ENCODE peak calls at places on chromosomes 1 and 21, in seven cellular contexts. P, J, T, G, W, X and L are unnamed samples.

GRCh38 chr21:44967082-44968047 is 27.5 kb downstream of the SLX9 start:
- DNase-seq in P (no peak), J (no peak), T (no peak), G (no peak), W (no peak), X (no peak), L (no peak)

GRCh38 chr1:43472087-43472462 is 18.3 kb upstream of the HYI start:
- DNase-seq in P (no peak), J (no peak), T (no peak), G (no peak), W (no peak), X (no peak), L (no peak)

GRCh38 chr1:9289090-9289534 is 3.6 kb upstream of the SPSB1 start:
- DNase-seq in P (peak; percentile 60), J (peak; percentile 37), T (no peak), G (peak; percentile 79), W (peak; percentile 68), X (peak; percentile 83), L (peak; percentile 91)

GRCh38 chr1:11845641-11846335 is 1.8 kb downstream of the NPPA start:
- DNase-seq in P (no peak), J (no peak), T (no peak), G (peak; percentile 34), W (no peak), X (no peak), L (peak; percentile 84)

GRCh38 chr1:36562181-36562685 is 79.5 kb upstream of the CSF3R start:
- DNase-seq in P (no peak), J (no peak), T (no peak), G (no peak), W (no peak), X (no peak), L (no peak)

GRCh38 chr1:182069028-182069466 is 7.5 kb upstream of the ZNF648 start:
- DNase-seq in P (no peak), J (peak; percentile 76), T (no peak), G (no peak), W (no peak), X (no peak), L (peak; percentile 53)

GRCh38 chr1:183515002-183515689 is 42.8 kb downstream of the SMG7 start:
- DNase-seq in P (no peak), J (peak; percentile 52), T (peak; percentile 58), G (no peak), W (no peak), X (no peak), L (no peak)

GRCh38 chr21:45091540-45092322 is 17.4 kb downstream of the ADARB1 start:
- DNase-seq in P (no peak), J (no peak), T (no peak), G (no peak), W (no peak), X (no peak), L (no peak)

GRCh38 chr1:243471754-243472725 is 216.2 kb downstream of the SDCCAG8 start:
- DNase-seq in P (no peak), J (no peak), T (no peak), G (no peak), W (no peak), X (no peak), L (no peak)

GRCh38 chr1:173364827-173365226 is 112.3 kb upstream of the PRDX6 start:
- DNase-seq in P (no peak), J (no peak), T (no peak), G (no peak), W (no peak), X (no peak), L (no peak)

GRCh38 chr1:18535391-18536210 is 54.9 kb downstream of the KLHDC7A start:
- DNase-seq in P (no peak), J (peak; percentile 66), T (no peak), G (no peak), W (no peak), X (no peak), L (no peak)

GRCh38 chr1:43549921-43550597 is 19.4 kb downstream of the PTPRF start:
- DNase-seq in P (no peak), J (peak; percentile 80), T (no peak), G (no peak), W (peak; percentile 76), X (no peak), L (no peak)

GRCh38 chr21:45296638-45297037 is 8.9 kb upstream of the POFUT2 start:
- DNase-seq in P (no peak), J (no peak), T (no peak), G (no peak), W (peak; percentile 15), X (no peak), L (no peak)